ENCODE peak calls at places on chromosome 5, in five cellular contexts. J is fibroblast of mammary gland; G is activated CD4-positive, alpha-beta memory T cell treated with anti-CD3 and anti-CD28 coated beads, Interleukin-2, amount 10 ng/mL, durations not matched to agents 7 days and 5 days; K is stimulated activated CD8-positive, alpha-beta memory T cell treated with anti-CD3 and anti-CD28 coated beads, Interleukin-15, amount 100 ng/mL, for 1 hour; D is choroid plexus epithelial cell. L is an unnamed sample.

GRCh38 chr5:170597109-170597741 is 93.4 kb downstream of the KCNIP1 start:
- DNase-seq in G (peak; percentile 35), J (peak; percentile 95), K (no peak), D (peak; percentile 44), L (no peak)

GRCh38 chr5:51632027-51632426 is 248.8 kb downstream of the ISL1 start:
- DNase-seq in K (no peak), D (no peak), J (no peak), G (no peak), L (no peak)

GRCh38 chr5:160991205-160991604 is 139.2 kb upstream of the ATP10B start:
- DNase-seq in D (no peak), K (no peak), J (no peak), G (no peak), L (no peak)

GRCh38 chr5:89728750-89729149 is 680.8 kb downstream of the CETN3 start:
- DNase-seq in G (no peak), J (peak; percentile 58), K (no peak), D (peak; percentile 79), L (no peak)

GRCh38 chr5:155807884-155808576 is 518.9 kb upstream of the SGCD start:
- DNase-seq in K (no peak), D (no peak), G (no peak), J (no peak), L (no peak)

GRCh38 chr5:164233796-164234195 is 728.4 kb downstream of the MAT2B start:
- DNase-seq in G (no peak), J (peak; percentile 43), K (no peak), D (peak; percentile 74), L (no peak)

GRCh38 chr5:14142856-14143508 is at the start of gene TRIO:
- DNase-seq in J (peak; percentile 89), D (peak; percentile 93), G (peak; percentile 77), K (peak; percentile 65), L (peak; percentile 73)

GRCh38 chr5:149790276-149790675 is 60.2 kb downstream of the PPARGC1B start:
- DNase-seq in J (no peak), D (no peak), K (no peak), G (no peak), L (no peak)

GRCh38 chr5:428219-428618 is 14.8 kb upstream of the EXOC3 start:
- DNase-seq in J (no peak), K (no peak), D (no peak), G (peak; percentile 11), L (no peak)

GRCh38 chr5:138664276-138664943 is 88.8 kb upstream of the CTNNA1 start:
- DNase-seq in G (no peak), D (peak; percentile 48), K (no peak), J (peak; percentile 76), L (no peak)

GRCh38 chr5:151104795-151105194 is 24.0 kb upstream of the TNIP1 start:
- DNase-seq in K (no peak), D (peak; percentile 33), G (no peak), J (peak; percentile 88), L (no peak)

GRCh38 chr5:51384281-51384840 is 1.1 kb downstream of the ISL1 start:
- DNase-seq in K (no peak), D (no peak), G (no peak), J (no peak), L (no peak)

GRCh38 chr5:27015758-27016157 is 22.6 kb downstream of the CDH9 start:
- DNase-seq in D (no peak), K (no peak), J (no peak), G (no peak), L (no peak)

GRCh38 chr5:68554566-68555279 is 339.2 kb downstream of the PIK3R1 start:
- DNase-seq in D (peak; percentile 44), K (no peak), J (peak; percentile 90), G (no peak), L (no peak)

GRCh38 chr5:54663876-54664275 is 146.3 kb downstream of the SNX18 start:
- DNase-seq in D (peak; percentile 93), J (peak; percentile 91), G (no peak), K (no peak), L (no peak)

L was measured in DND-41.